ENCODE peak calls at places on chromosomes 12 and 14, in seven cellular contexts. R is mucosa of gallbladder; I is substantia nigra; Q is activated CD4-positive, alpha-beta T cell treated with anti-CD3 and anti-CD28 coated beads, Interleukin-2, amount 10 ng/mL, durations not matched to agents 7 days and 5 days; M is left ventricle myocardium inferior; Y is GDM1; P is GM18507. E is an unnamed sample.

GRCh38 chr12:82436354-82436753 is 78.0 kb downstream of the METTL25 start:
- DNase-seq in I (no peak), P (no peak), Y (no peak), Q (no peak), R (no peak), M (no peak), E (no peak)

GRCh38 chr14:33282811-33283210 is 344.1 kb downstream of the NPAS3 start:
- DNase-seq in P (no peak), Y (no peak), R (no peak), I (no peak), M (no peak), Q (no peak), E (no peak)

GRCh38 chr12:87086118-87086891 is 830.1 kb upstream of the MGAT4C start:
- DNase-seq in I (no peak), P (no peak), M (no peak), Q (no peak), R (peak), Y (no peak), E (no peak)

GRCh38 chr12:30992381-30992780 is 65.8 kb downstream of the TSPAN11 start:
- DNase-seq in R (no peak), P (no peak), M (no peak), Y (no peak), Q (no peak), I (no peak), E (no peak)

GRCh38 chr12:128318946-128319345 is 52.0 kb downstream of the TMEM132C start:
- DNase-seq in Q (no peak), P (no peak), R (no peak), I (no peak), M (no peak), Y (no peak), E (no peak)

GRCh38 chr14:103692159-103692558 is 23.1 kb downstream of the XRCC3 start:
- DNase-seq in Y (no peak), P (no peak), R (no peak), Q (no peak), M (no peak), I (no peak), E (peak)

GRCh38 chr14:58922211-58922940 is 266.1 kb upstream of the DAAM1 start:
- DNase-seq in M (no peak), R (no peak), I (no peak), Q (no peak), P (no peak), Y (no peak), E (no peak)

GRCh38 chr12:53380797-53381738 is 1.1 kb downstream of the SP1 start:
- DNase-seq in R (no peak), Y (no peak), P (no peak), Q (no peak), M (no peak), I (no peak), E (no peak)

GRCh38 chr12:43206396-43206795 is 345.6 kb downstream of the ADAMTS20 start:
- DNase-seq in M (no peak), Q (no peak), P (no peak), R (no peak), I (no peak), Y (no peak), E (no peak)

GRCh38 chr12:73798523-73798922 is 739.1 kb upstream of the ATXN7L3B start:
- DNase-seq in P (no peak), Y (no peak), M (no peak), Q (no peak), I (no peak), R (no peak), E (no peak)

GRCh38 chr14:37862263-37862662 is 266.8 kb downstream of the TTC6 start:
- DNase-seq in Q (no peak), P (no peak), R (no peak), I (no peak), M (no peak), Y (no peak), E (no peak)

GRCh38 chr12:108839011-108839889 is 18.1 kb downstream of the SSH1 start:
- DNase-seq in Q (no peak), I (no peak), Y (no peak), R (no peak), M (peak), P (no peak), E (no peak)

GRCh38 chr12:77893918-77894317 is 63.2 kb downstream of the NAV3 start:
- DNase-seq in Q (no peak), M (no peak), R (peak), Y (no peak), P (no peak), I (no peak), E (no peak)

GRCh38 chr12:93358821-93359220 is 18.9 kb upstream of the NUDT4 start:
- DNase-seq in R (no peak), P (no peak), Y (no peak), M (no peak), Q (no peak), I (no peak), E (no peak)

GRCh38 chr12:94289551-94290312 is 141.4 kb downstream of the PLXNC1 start:
- DNase-seq in M (no peak), P (no peak), R (no peak), I (no peak), Y (no peak), Q (no peak), E (peak)

GRCh38 chr14:91882776-91883175 is 15.4 kb upstream of the TC2N start:
- DNase-seq in P (no peak), I (no peak), R (no peak), Y (no peak), M (no peak), Q (no peak), E (no peak)

E was measured in tibial nerve.